ENCODE peak calls at places on chromosomes 4 and X, in four cellular contexts. One of them, this sample, is unnamed.

GRCh38 chr4:793941-794621 is 31.8 kb downstream of the CPLX1 start:
- DNase-seq in astrocyte: no peak
- DNase-seq in K562: no peak
- DNase-seq in GM23248: no peak
- DNase-seq in this sample: no peak

GRCh38 chr4:205097-205756 is 80.9 kb downstream of the ZNF718 start:
- DNase-seq in K562: no peak
- DNase-seq in GM23248: no peak
- DNase-seq in astrocyte: no peak
- DNase-seq in this sample: no peak

GRCh38 chr4:183783933-183784622 is 121.0 kb upstream of the STOX2 start:
- DNase-seq in astrocyte: no peak
- DNase-seq in GM23248: peak
- DNase-seq in K562: no peak
- DNase-seq in this sample: no peak

GRCh38 chrX:152904151-152905080 is 6.5 kb downstream of the ZNF185 start:
- DNase-seq in K562: peak
- DNase-seq in GM23248: peak
- DNase-seq in astrocyte: peak
- DNase-seq in this sample: no peak

GRCh38 chr4:158410272-158410671 is 111.4 kb upstream of the RXFP1 start:
- DNase-seq in astrocyte: no peak
- DNase-seq in GM23248: peak
- DNase-seq in K562: no peak
- DNase-seq in this sample: no peak

GRCh38 chr4:95289028-95289634 is 259.6 kb downstream of the UNC5C start:
- DNase-seq in GM23248: no peak
- DNase-seq in astrocyte: peak
- DNase-seq in K562: peak
- DNase-seq in this sample: no peak

GRCh38 chrX:7444967-7445366 is 297.0 kb upstream of the PUDP start:
- DNase-seq in astrocyte: no peak
- DNase-seq in K562: no peak
- DNase-seq in GM23248: no peak
- DNase-seq in this sample: peak

GRCh38 chrX:47285762-47286320 is 53.0 kb downstream of the USP11 start:
- DNase-seq in GM23248: peak
- DNase-seq in K562: no peak
- DNase-seq in astrocyte: peak
- DNase-seq in this sample: no peak

GRCh38 chr4:88866862-88867550 is 169.4 kb upstream of the NAP1L5 start:
- DNase-seq in K562: no peak
- DNase-seq in GM23248: peak
- DNase-seq in astrocyte: no peak
- DNase-seq in this sample: peak

GRCh38 chrX:20432048-20432447 is 165.3 kb upstream of the RPS6KA3 start:
- DNase-seq in K562: no peak
- DNase-seq in astrocyte: peak
- DNase-seq in GM23248: peak
- DNase-seq in this sample: no peak

GRCh38 chr4:56871357-56871993 is 36.2 kb upstream of the REST start:
- DNase-seq in GM23248: no peak
- DNase-seq in K562: no peak
- DNase-seq in astrocyte: no peak
- DNase-seq in this sample: no peak

GRCh38 chr4:83340692-83341343 is 6.2 kb upstream of the HPSE start:
- DNase-seq in K562: no peak
- DNase-seq in astrocyte: no peak
- DNase-seq in GM23248: no peak
- DNase-seq in this sample: no peak

GRCh38 chr4:182748283-182748682 is 168.9 kb downstream of the DCTD start:
- DNase-seq in K562: no peak
- DNase-seq in GM23248: no peak
- DNase-seq in astrocyte: no peak
- DNase-seq in this sample: no peak

GRCh38 chrX:133726211-133726630 is 259.2 kb downstream of the GPC3 start:
- DNase-seq in astrocyte: peak
- DNase-seq in GM23248: peak
- DNase-seq in K562: no peak
- DNase-seq in this sample: peak

GRCh38 chrX:154409222-154409871 is at the start of gene DNASE1L1:
- DNase-seq in astrocyte: peak
- DNase-seq in K562: peak
- DNase-seq in GM23248: peak
- DNase-seq in this sample: no peak

GRCh38 chrX:73446831-73447230 is at the start of gene CDX4:
- DNase-seq in K562: no peak
- DNase-seq in astrocyte: no peak
- DNase-seq in GM23248: no peak
- DNase-seq in this sample: no peak

GRCh38 chrX:73448379-73448778 is 1.5 kb downstream of the CDX4 start:
- DNase-seq in astrocyte: no peak
- DNase-seq in K562: no peak
- DNase-seq in GM23248: peak
- DNase-seq in this sample: no peak

DNA sequence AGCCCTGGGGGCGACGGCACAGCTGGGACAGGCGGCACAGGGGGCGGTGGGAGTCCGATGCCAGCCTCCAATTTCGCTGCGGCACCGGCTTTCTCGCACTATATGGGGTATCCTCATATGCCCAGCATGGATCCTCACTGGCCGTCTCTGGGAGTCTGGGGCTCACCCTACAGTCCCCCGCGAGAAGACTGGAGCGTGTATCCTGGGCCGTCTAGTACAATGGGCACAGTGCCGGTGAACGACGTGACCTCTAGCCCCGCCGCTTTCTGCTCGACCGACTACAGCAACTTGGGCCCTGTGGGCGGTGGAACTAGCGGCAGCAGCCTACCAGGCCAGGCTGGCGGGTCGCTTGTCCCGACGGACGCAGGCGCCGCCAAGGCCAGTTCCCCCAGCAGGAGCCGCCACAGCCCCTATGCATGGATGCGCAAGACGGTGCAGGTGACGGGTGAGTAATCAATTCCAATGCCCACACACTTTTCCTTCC is 500 bp downstream of the CDX4 start:
- DNase-seq in K562: no peak
- DNase-seq in GM23248: no peak
- DNase-seq in astrocyte: no peak
- DNase-seq in this sample: no peak
- H2AFZ ChIP-seq in K562: no peak
- H2AFZ ChIP-seq in GM23248: no peak
- H2AFZ ChIP-seq in astrocyte: no peak
- H2AFZ ChIP-seq in this sample: no peak

GRCh38 chr4:99578679-99579078 is 4.1 kb downstream of the MTTP start:
- DNase-seq in K562: no peak
- DNase-seq in astrocyte: no peak
- DNase-seq in GM23248: no peak
- DNase-seq in this sample: no peak

GRCh38 chr4:99573735-99574368 is 772 bp upstream of the MTTP start:
- DNase-seq in K562: no peak
- DNase-seq in astrocyte: no peak
- DNase-seq in GM23248: no peak
- DNase-seq in this sample: no peak

GRCh38 chr4:99572527-99573240 is 1.9 kb upstream of the MTTP start:
- DNase-seq in GM23248: peak
- DNase-seq in astrocyte: no peak
- DNase-seq in K562: no peak
- DNase-seq in this sample: no peak

DNA sequence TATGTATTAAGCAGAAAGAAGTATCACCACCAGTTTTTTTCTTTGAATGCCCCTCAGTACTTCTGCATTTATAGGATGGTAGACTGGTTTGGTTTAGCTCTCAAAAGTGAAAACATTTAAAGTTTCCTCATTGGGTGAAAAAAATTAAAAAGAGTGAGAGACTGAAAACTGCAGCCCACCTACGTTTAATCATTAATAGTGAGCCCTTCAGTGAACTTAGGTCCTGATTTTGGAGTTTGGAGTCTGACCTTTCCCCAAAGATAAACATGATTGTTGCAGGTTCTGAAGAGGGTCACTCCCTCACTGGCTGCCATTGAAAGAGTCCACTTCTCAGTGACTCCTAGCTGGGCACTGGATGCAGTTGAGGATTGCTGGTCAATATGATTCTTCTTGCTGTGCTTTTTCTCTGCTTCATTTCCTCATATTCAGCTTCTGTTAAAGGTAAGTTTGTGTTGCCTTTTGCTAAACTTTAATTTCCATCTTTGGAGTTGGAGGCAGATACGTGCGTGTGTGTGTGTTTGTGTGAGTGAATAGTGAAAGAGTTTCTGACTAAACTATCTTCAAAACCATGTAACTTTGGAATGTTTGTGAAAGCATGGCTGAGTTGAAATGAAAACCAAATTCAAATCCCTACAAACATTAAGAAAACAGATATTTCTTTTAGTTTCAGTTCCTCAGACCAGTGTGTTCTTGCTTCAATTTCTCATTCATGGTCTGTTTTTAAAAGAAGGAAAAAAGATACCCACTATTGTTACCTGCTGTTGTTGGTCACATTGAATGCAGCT is at the start of gene MTTP:
- DNase-seq in K562: no peak
- DNase-seq in GM23248: no peak
- DNase-seq in astrocyte: no peak
- DNase-seq in this sample: no peak
- H3K9ac ChIP-seq in K562: no peak
- H3K9ac ChIP-seq in GM23248: no peak
- H3K9ac ChIP-seq in astrocyte: no peak
- H3K9ac ChIP-seq in this sample: no peak

GRCh38 chr4:70505152-70505748 is 13.1 kb upstream of the AMTN start:
- DNase-seq in astrocyte: no peak
- DNase-seq in GM23248: peak
- DNase-seq in K562: peak
- DNase-seq in this sample: no peak
- H2AFZ ChIP-seq in astrocyte: no peak
- H2AFZ ChIP-seq in GM23248: no peak
- H2AFZ ChIP-seq in K562: no peak
- H2AFZ ChIP-seq in this sample: no peak

GRCh38 chr4:7655549-7656243 is 221.0 kb upstream of the PSAPL1 start:
- DNase-seq in K562: peak
- DNase-seq in astrocyte: peak
- DNase-seq in GM23248: no peak
- DNase-seq in this sample: no peak
- H3K9ac ChIP-seq in K562: no peak
- H3K9ac ChIP-seq in astrocyte: peak
- H3K9ac ChIP-seq in GM23248: no peak
- H3K9ac ChIP-seq in this sample: no peak

DNA sequence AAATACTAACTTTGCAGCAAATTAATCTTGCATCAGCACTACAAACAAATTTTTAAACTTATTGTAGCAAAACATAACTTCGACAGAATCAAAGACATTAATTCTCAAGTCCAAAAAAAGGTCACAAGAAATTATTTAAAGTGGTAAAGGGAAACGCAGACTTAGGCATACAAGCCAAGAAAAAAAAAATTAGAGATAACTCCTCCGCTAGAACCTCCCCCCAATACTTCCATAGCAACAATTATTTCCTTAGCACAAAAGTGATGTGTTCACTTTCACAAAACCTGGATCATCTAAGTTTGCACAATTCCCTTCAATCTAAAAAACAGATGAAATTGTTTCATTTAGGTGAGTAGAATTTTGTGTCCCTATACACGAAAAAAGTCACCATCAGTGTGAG is 1.1 kb downstream of the LRBA start:
- DNase-seq in GM23248: peak
- DNase-seq in astrocyte: no peak
- DNase-seq in K562: no peak
- DNase-seq in this sample: no peak
- H2AFZ ChIP-seq in GM23248: peak
- H2AFZ ChIP-seq in astrocyte: no peak
- H2AFZ ChIP-seq in K562: peak
- H2AFZ ChIP-seq in this sample: no peak

GRCh38 chrX:148443216-148443615 is 57.2 kb upstream of the AFF2 start:
- DNase-seq in astrocyte: no peak
- DNase-seq in GM23248: no peak
- DNase-seq in K562: no peak
- DNase-seq in this sample: no peak

DNA sequence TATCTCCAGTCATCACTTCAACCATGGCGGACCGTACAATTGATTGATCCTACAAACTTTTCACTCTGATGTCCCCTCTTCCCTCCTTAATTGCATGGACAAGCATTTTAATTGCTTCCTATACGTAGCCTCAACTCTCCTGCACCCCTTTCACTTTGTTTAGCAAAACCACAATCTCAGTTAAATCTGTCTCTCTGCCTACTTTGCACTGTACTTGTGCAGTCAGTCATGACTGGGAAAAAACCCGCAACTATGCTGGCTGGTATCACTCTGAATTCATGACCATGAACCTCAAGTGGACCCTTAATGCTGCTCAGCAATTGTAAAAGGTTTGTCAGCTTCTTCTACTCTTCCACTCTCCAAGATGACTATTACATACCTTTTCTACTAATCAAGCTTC is 51.7 kb upstream of the AFF2 start:
- DNase-seq in GM23248: no peak
- DNase-seq in K562: no peak
- DNase-seq in astrocyte: no peak
- DNase-seq in this sample: no peak
- H3K9ac ChIP-seq in GM23248: no peak
- H3K9ac ChIP-seq in K562: no peak
- H3K9ac ChIP-seq in astrocyte: no peak
- H3K9ac ChIP-seq in this sample: no peak

DNA sequence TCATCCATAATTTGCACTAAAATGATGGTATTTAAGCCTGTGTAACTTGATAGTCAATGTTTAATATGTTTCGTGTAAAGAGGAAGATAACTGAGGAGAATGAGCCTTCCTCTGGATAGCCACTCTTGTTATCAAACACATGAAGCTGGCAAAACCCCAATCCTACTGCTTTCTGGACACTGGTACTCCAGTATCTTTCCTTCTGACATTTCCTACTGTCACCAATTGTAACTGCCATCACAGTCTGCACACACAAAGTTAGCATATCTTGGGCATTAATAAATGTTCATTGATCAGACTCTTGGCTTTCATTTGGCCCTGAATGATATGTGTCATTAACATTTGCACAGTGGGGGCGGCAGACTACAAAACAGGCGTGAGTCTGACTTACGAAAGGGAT is 419.1 kb downstream of the TMA16 start:
- DNase-seq in K562: no peak
- DNase-seq in astrocyte: no peak
- DNase-seq in GM23248: no peak
- DNase-seq in this sample: no peak
- H2AFZ ChIP-seq in K562: no peak
- H2AFZ ChIP-seq in astrocyte: no peak
- H2AFZ ChIP-seq in GM23248: no peak
- H2AFZ ChIP-seq in this sample: no peak

GRCh38 chr4:153759407-153760226 is at the start of gene RNF175:
- DNase-seq in GM23248: peak
- DNase-seq in K562: peak
- DNase-seq in astrocyte: no peak
- DNase-seq in this sample: no peak
- H3K9ac ChIP-seq in GM23248: no peak
- H3K9ac ChIP-seq in K562: no peak
- H3K9ac ChIP-seq in astrocyte: peak
- H3K9ac ChIP-seq in this sample: no peak

GRCh38 chrX:112735147-112735546 is 55.4 kb upstream of the LHFPL1 start:
- DNase-seq in GM23248: no peak
- DNase-seq in K562: no peak
- DNase-seq in astrocyte: no peak
- DNase-seq in this sample: no peak
- H2AFZ ChIP-seq in GM23248: no peak
- H2AFZ ChIP-seq in K562: no peak
- H2AFZ ChIP-seq in astrocyte: no peak
- H2AFZ ChIP-seq in this sample: no peak

This sample was measured in keratinocyte.